ENCODE peak calls at places on chromosomes 12 and 14, in six cellular contexts. P is body of pancreas; T is mammary epithelial cell; I is RWPE1; K is CD4-positive, alpha-beta memory T cell; M is GM23338. F is an unnamed sample.

GRCh38 chr14:49549881-49550280 is 36.3 kb downstream of the RPS29 start:
- DNase-seq in M (peak), K (no peak), P (no peak), I (no peak), T (peak), F (no peak)

GRCh38 chr12:88272456-88272855 is 130.3 kb downstream of the TMTC3 start:
- DNase-seq in T (no peak), I (no peak), M (no peak), K (no peak), P (no peak), F (no peak)

GRCh38 chr12:42162198-42162597 is 17.5 kb upstream of the GXYLT1 start:
- DNase-seq in P (no peak), K (no peak), T (peak), I (peak), M (no peak), F (no peak)

GRCh38 chr12:48336564-48336963 is 14.2 kb downstream of the ZNF641 start:
- DNase-seq in P (no peak), I (no peak), T (no peak), M (peak), K (no peak), F (no peak)

GRCh38 chr12:40015360-40015759 is 90.5 kb downstream of the SLC2A13 start:
- DNase-seq in I (peak), P (no peak), T (peak), M (no peak), K (no peak), F (no peak)

GRCh38 chr12:77685112-77685511 is 145.6 kb upstream of the NAV3 start:
- DNase-seq in I (peak), M (peak), K (no peak), T (peak), P (peak), F (no peak)

GRCh38 chr12:91616401-91616800 is 433.8 kb upstream of the DCN start:
- DNase-seq in T (no peak), K (no peak), I (no peak), M (no peak), P (no peak), F (no peak)

GRCh38 chr12:89789862-89790261 is 81.2 kb upstream of the ATP2B1 start:
- DNase-seq in M (no peak), I (no peak), K (no peak), P (no peak), T (no peak), F (no peak)

GRCh38 chr12:56007148-56007891 is 10.2 kb downstream of the SUOX start:
- DNase-seq in I (peak), K (peak), P (peak), M (peak), T (peak), F (peak)

GRCh38 chr14:64756712-64757111 is 52.5 kb downstream of the PLEKHG3 start:
- DNase-seq in M (no peak), P (no peak), K (no peak), T (no peak), I (no peak), F (no peak)

GRCh38 chr12:77847060-77847541 is 16.4 kb downstream of the NAV3 start:
- DNase-seq in K (no peak), I (peak), M (no peak), P (no peak), T (peak), F (no peak)

GRCh38 chr12:4401108-4401507 is 21.6 kb upstream of the FGF23 start:
- DNase-seq in M (no peak), P (no peak), I (no peak), T (no peak), K (no peak), F (no peak)

GRCh38 chr12:75600146-75600545 is 88.7 kb upstream of the KRR1 start:
- DNase-seq in I (no peak), T (no peak), P (no peak), K (no peak), M (no peak), F (no peak)

GRCh38 chr12:43836455-43836989 is 641 bp downstream of the TMEM117 start:
- DNase-seq in M (no peak), T (no peak), P (peak), I (no peak), K (no peak), F (no peak)

GRCh38 chr14:104423715-104424405 is 155.7 kb upstream of the C14orf180 start:
- DNase-seq in T (no peak), M (no peak), I (no peak), P (no peak), K (no peak), F (no peak)

GRCh38 chr12:52551466-52551865 is 1.5 kb downstream of the KRT71 start:
- DNase-seq in M (no peak), K (no peak), P (no peak), T (no peak), I (no peak), F (no peak)

GRCh38 chr12:96241484-96242256 is 47.5 kb downstream of the ELK3 start:
- DNase-seq in M (peak), K (peak), I (no peak), P (no peak), T (no peak), F (peak)

GRCh38 chr12:39105111-39105510 is 199.7 kb upstream of the CPNE8 start:
- DNase-seq in T (no peak), P (no peak), I (no peak), M (no peak), K (no peak), F (no peak)

GRCh38 chr14:69664865-69665526 is 53.6 kb downstream of the SUSD6 start:
- DNase-seq in I (no peak), P (no peak), K (no peak), T (no peak), M (no peak), F (no peak)
- H3K27ac ChIP-seq in I (no peak), P (no peak), K (no peak), T (no peak), M (no peak), F (no peak)

GRCh38 chr14:99812096-99812750 is 19.0 kb downstream of the EML1 start:
- DNase-seq in M (no peak), T (no peak), I (no peak), P (no peak), K (no peak), F (no peak)
- H3K27ac ChIP-seq in M (no peak), T (no peak), I (no peak), P (no peak), K (no peak), F (no peak)

GRCh38 chr14:51521764-51522163 is 129.9 kb upstream of the FRMD6 start:
- DNase-seq in K (no peak), P (no peak), I (no peak), M (no peak), T (peak), F (no peak)

GRCh38 chr14:51527073-51527472 is 124.6 kb upstream of the FRMD6 start:
- DNase-seq in M (no peak), K (no peak), T (no peak), P (no peak), I (no peak), F (no peak)

GRCh38 chr14:51525705-51526104 is 126.0 kb upstream of the FRMD6 start:
- DNase-seq in P (no peak), M (no peak), K (no peak), I (no peak), T (no peak), F (no peak)

GRCh38 chr14:51520087-51520486 is 131.6 kb upstream of the FRMD6 start:
- DNase-seq in P (no peak), M (no peak), T (peak), I (no peak), K (no peak), F (no peak)

GRCh38 chr14:51523243-51523642 is 128.5 kb upstream of the FRMD6 start:
- DNase-seq in I (no peak), P (no peak), M (no peak), K (no peak), T (no peak), F (no peak)
- H3K27ac ChIP-seq in I (no peak), P (no peak), M (no peak), K (no peak), T (no peak), F (no peak)

GRCh38 chr14:74946659-74947281 is 8.6 kb downstream of the PGF start:
- DNase-seq in M (no peak), P (no peak), K (no peak), T (peak), I (no peak), F (no peak)

GRCh38 chr14:74945852-74946658 is 9.3 kb downstream of the PGF start:
- DNase-seq in M (peak), K (peak), P (peak), I (peak), T (peak), F (peak)

GRCh38 chr14:74942608-74943007 is 12.8 kb downstream of the PGF start:
- DNase-seq in K (no peak), P (no peak), I (no peak), T (no peak), M (no peak), F (no peak)

GRCh38 chr14:74947353-74948227 is 7.8 kb downstream of the PGF start:
- DNase-seq in T (no peak), M (no peak), I (no peak), K (no peak), P (no peak), F (no peak)

DNA sequence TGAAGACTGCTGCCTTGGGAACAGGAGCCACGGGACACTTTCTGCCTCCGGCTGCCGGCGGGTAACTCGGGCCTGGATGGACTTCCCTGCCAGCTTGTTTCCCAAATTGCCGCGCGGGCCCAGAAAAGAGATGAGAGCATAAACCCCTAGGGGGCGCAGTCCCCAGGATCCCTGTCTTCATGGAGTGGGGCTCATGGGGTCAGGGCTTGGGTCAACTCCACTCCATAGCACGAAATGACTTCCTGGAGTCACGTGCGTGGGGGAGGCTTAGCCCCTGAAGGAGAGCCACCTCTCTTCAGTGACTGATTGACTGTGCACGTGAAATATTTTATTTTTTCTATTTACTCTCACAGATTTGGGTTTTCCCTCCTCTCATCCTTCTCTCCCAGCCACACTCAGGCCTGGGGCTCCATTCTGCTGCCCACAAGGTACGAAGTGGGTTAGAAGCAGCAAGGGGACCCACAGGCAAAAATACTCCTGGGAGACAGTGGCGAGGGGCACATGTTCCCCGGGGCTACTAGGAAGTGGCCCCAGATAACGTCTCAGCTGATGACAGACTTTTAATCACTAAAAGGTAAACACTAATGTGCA is 10.0 kb downstream of the PGF start:
- DNase-seq in I (no peak), M (peak), T (no peak), P (peak), K (no peak), F (peak)
- H3K27ac ChIP-seq in I (peak), M (peak), T (no peak), P (no peak), K (no peak), F (no peak)

GRCh38 chr14:36654185-36655053 is 7.2 kb upstream of the PAX9 start:
- DNase-seq in T (no peak), P (no peak), K (no peak), I (no peak), M (peak), F (no peak)

GRCh38 chr14:36655054-36655381 is 6.6 kb upstream of the PAX9 start:
- DNase-seq in T (no peak), M (peak), P (no peak), K (no peak), I (no peak), F (no peak)

GRCh38 chr14:36656769-36657408 is 4.8 kb upstream of the PAX9 start:
- DNase-seq in M (peak), I (no peak), K (no peak), T (no peak), P (no peak), F (no peak)

GRCh38 chr14:36655963-36656768 is 5.5 kb upstream of the PAX9 start:
- DNase-seq in I (peak), P (peak), M (peak), T (no peak), K (no peak), F (no peak)

DNA sequence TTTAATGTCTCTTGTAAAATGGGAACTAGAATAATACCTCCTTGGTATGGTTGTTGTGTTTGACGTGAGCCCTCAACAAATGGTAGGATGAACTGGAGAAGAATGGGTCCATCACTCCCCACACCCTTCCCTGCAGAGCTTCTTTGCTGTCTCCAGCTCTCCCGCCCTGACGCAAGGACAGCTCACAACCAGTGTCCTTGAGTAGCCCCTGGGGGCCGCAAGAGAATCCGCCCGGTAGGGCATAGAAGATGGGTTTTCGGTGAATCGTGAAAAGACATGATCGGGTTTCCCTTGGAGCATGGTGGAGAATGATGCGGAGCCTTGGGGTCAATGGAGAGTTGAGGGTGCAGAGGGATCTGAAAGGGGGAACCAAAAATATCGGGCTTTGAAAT is 6.1 kb upstream of the PAX9 start:
- DNase-seq in K (no peak), T (no peak), P (no peak), M (peak), I (no peak), F (no peak)
- H3K27ac ChIP-seq in K (no peak), T (no peak), P (no peak), M (no peak), I (no peak), F (no peak)